ENCODE peak calls at places on chromosomes 16 and 17, in eight cellular contexts. R is MM.1S; I is adrenal gland; D is CD8-positive, alpha-beta memory T cell; E is choroid plexus epithelial cell; B is MG63; V is WERI-Rb-1; C is A549. P is an unnamed sample.

GRCh38 chr17:35094902-35095301 is 24.8 kb downstream of the RAD51D start:
- DNase-seq in D (no peak), V (no peak), I (peak), R (no peak), C (peak), B (peak), E (peak), P (peak)

GRCh38 chr17:32350662-32351418 is 883 bp downstream of the ZNF207 start:
- DNase-seq in I (peak), B (peak), D (peak), V (peak), E (peak), R (peak), C (peak), P (peak)

GRCh38 chr17:77120866-77121265 is 19.9 kb upstream of the SEC14L1 start:
- DNase-seq in C (no peak), B (peak), V (no peak), E (no peak), D (no peak), I (peak), R (no peak), P (no peak)

GRCh38 chr16:49844399-49844798 is 11.5 kb downstream of the ZNF423 start:
- DNase-seq in V (no peak), E (no peak), R (no peak), B (no peak), C (no peak), I (no peak), D (no peak), P (no peak)

GRCh38 chr16:2811703-2812471 is 5.2 kb upstream of the PRSS21 start:
- DNase-seq in E (peak), V (peak), I (no peak), B (peak), D (no peak), R (no peak), C (no peak), P (no peak)

GRCh38 chr16:1414532-1415265 is at the start of gene UNKL:
- DNase-seq in C (peak), I (peak), V (peak), E (peak), B (peak), D (peak), R (peak), P (peak)

GRCh38 chr17:71975331-71975801 is 145.5 kb upstream of the SOX9 start:
- DNase-seq in C (no peak), V (no peak), I (no peak), B (peak), D (no peak), E (peak), R (no peak), P (peak)

GRCh38 chr17:43784628-43785101 is 4.4 kb downstream of the CFAP97D1 start:
- DNase-seq in V (no peak), I (no peak), E (peak), D (no peak), C (no peak), R (no peak), B (no peak), P (peak)

GRCh38 chr16:1466968-1467521 is 7.8 kb downstream of the CLCN7 start:
- DNase-seq in B (no peak), E (peak), D (no peak), I (peak), C (peak), V (no peak), R (no peak), P (no peak)

GRCh38 chr16:69522732-69523404 is 42.9 kb upstream of the NFAT5 start:
- DNase-seq in R (no peak), D (no peak), B (peak), V (no peak), I (no peak), C (peak), E (no peak), P (no peak)

GRCh38 chr16:51114369-51114768 is 36.7 kb downstream of the SALL1 start:
- DNase-seq in E (no peak), V (no peak), D (no peak), R (no peak), C (no peak), I (no peak), B (no peak), P (no peak)

GRCh38 chr16:57283214-57283955 is 1.1 kb downstream of the PLLP start:
- DNase-seq in V (no peak), E (no peak), D (no peak), I (no peak), R (no peak), B (no peak), C (no peak), P (no peak)
- H3K4me3 ChIP-seq in V (no peak), E (no peak), D (no peak), I (no peak), R (no peak), B (no peak), C (no peak), P (no peak)

GRCh38 chr16:87065781-87066694 is 251.2 kb downstream of the C16orf95 start:
- DNase-seq in E (peak), B (no peak), V (no peak), R (no peak), I (no peak), C (no peak), D (no peak), P (no peak)

GRCh38 chr16:87068751-87069150 is 248.4 kb downstream of the C16orf95 start:
- DNase-seq in I (no peak), C (no peak), E (no peak), V (no peak), R (no peak), D (no peak), B (no peak), P (no peak)

GRCh38 chr16:87066695-87067556 is 250.3 kb downstream of the C16orf95 start:
- DNase-seq in B (no peak), D (no peak), R (no peak), C (no peak), V (no peak), E (no peak), I (no peak), P (no peak)

GRCh38 chr16:87067890-87068289 is 249.3 kb downstream of the C16orf95 start:
- DNase-seq in E (no peak), V (no peak), B (no peak), I (no peak), R (no peak), D (no peak), C (no peak), P (no peak)

DNA sequence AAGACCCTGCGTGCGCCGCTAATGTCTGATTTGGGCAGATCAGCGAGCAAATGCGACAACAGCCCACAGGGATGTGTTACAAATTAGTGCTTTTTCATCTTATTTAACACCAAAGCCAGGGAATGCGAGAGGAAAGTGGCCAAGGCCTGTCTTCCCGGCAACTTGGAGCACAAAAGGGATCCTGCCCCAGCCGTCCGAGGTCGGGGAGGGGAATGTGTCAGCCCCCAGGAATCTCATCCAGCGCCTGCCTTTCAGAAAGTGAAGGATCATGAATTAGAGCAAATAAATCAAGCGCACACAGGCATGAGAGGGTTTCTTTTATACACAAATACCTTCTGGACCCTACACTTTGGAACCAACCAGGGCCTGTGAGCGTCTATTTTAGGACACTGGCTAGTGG is 248.9 kb downstream of the C16orf95 start:
- DNase-seq in C (no peak), I (no peak), D (no peak), V (no peak), E (no peak), B (no peak), R (no peak), P (no peak)
- H3K4me3 ChIP-seq in C (no peak), I (no peak), D (no peak), V (no peak), E (no peak), B (no peak), R (no peak), P (no peak)

DNA sequence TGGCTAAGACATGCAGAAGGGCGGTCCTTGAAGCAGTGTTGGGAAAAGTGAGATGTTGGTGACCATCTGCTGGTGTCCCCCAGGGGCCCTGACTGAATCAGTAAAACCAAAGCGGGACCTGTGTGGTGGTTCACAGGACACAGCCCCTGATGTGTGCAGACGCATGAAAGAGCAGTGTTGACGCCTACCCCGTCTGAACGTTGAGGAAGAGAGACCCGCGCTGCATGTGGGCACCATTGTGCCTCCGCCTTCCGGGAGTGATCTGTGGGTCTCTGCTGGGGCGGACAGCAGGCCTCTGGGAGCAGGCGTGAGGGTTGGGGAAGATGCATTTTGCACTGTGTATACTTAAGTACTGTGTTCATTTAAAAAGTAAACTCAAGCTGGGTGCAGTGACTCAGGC is 31.6 kb downstream of the MGRN1 start:
- DNase-seq in V (no peak), I (no peak), R (no peak), B (no peak), D (no peak), C (no peak), E (no peak), P (no peak)
- H3K4me3 ChIP-seq in V (no peak), I (no peak), R (no peak), B (no peak), D (no peak), C (no peak), E (no peak), P (no peak)

GRCh38 chr16:4373909-4374742 is 2.5 kb downstream of the VASN start:
- DNase-seq in B (peak), V (no peak), C (peak), D (no peak), I (peak), R (no peak), E (peak), P (peak)
- H3K4me3 ChIP-seq in B (peak), V (no peak), C (peak), D (no peak), I (no peak), R (no peak), E (peak), P (peak)